ENCODE peak calls at places on chromosomes 5 and 9, in five cellular contexts. One of them, this sample, is unnamed.

GRCh38 chr5:43367909-43368648 is 44.1 kb downstream of the CCL28 start:
- DNase-seq in RPMI8226: no peak
- DNase-seq in DMS79 treated with DMSO at 0.1 percent for 48 hours: no peak
- DNase-seq in hippocampal formation: no peak
- DNase-seq in GM12864: no peak
- DNase-seq in this sample: no peak

GRCh38 chr5:73958037-73958436 is 332.0 kb downstream of the ARHGEF28 start:
- DNase-seq in RPMI8226: no peak
- DNase-seq in DMS79 treated with DMSO at 0.1 percent for 48 hours: no peak
- DNase-seq in hippocampal formation: no peak
- DNase-seq in GM12864: no peak
- DNase-seq in this sample: no peak

GRCh38 chr5:670396-671270 is 22.5 kb downstream of the TPPP start:
- DNase-seq in RPMI8226: no peak
- DNase-seq in DMS79 treated with DMSO at 0.1 percent for 48 hours: no peak
- DNase-seq in hippocampal formation: no peak
- DNase-seq in GM12864: no peak
- DNase-seq in this sample: peak

GRCh38 chr9:16485575-16486321 is 384.7 kb downstream of the BNC2 start:
- DNase-seq in RPMI8226: no peak
- DNase-seq in DMS79 treated with DMSO at 0.1 percent for 48 hours: no peak
- DNase-seq in hippocampal formation: no peak
- DNase-seq in GM12864: no peak
- DNase-seq in this sample: no peak

GRCh38 chr5:9818340-9818845 is 188.2 kb upstream of the TAS2R1 start:
- DNase-seq in RPMI8226: no peak
- DNase-seq in DMS79 treated with DMSO at 0.1 percent for 48 hours: peak
- DNase-seq in hippocampal formation: no peak
- DNase-seq in GM12864: no peak
- DNase-seq in this sample: no peak

GRCh38 chr9:4042966-4043365 is 256.9 kb downstream of the GLIS3 start:
- DNase-seq in RPMI8226: no peak
- DNase-seq in DMS79 treated with DMSO at 0.1 percent for 48 hours: peak
- DNase-seq in hippocampal formation: no peak
- DNase-seq in GM12864: no peak
- DNase-seq in this sample: no peak

GRCh38 chr5:78881884-78882283 is 103.2 kb downstream of the ARSB start:
- DNase-seq in RPMI8226: no peak
- DNase-seq in DMS79 treated with DMSO at 0.1 percent for 48 hours: no peak
- DNase-seq in hippocampal formation: no peak
- DNase-seq in GM12864: no peak
- DNase-seq in this sample: no peak

GRCh38 chr5:58348996-58349728 is 110.7 kb downstream of the PLK2 start:
- DNase-seq in RPMI8226: no peak
- DNase-seq in DMS79 treated with DMSO at 0.1 percent for 48 hours: no peak
- DNase-seq in hippocampal formation: no peak
- DNase-seq in GM12864: no peak
- DNase-seq in this sample: no peak

GRCh38 chr5:52822437-52822836 is 34.7 kb downstream of the ITGA1 start:
- DNase-seq in RPMI8226: no peak
- DNase-seq in DMS79 treated with DMSO at 0.1 percent for 48 hours: no peak
- DNase-seq in hippocampal formation: no peak
- DNase-seq in GM12864: no peak
- DNase-seq in this sample: no peak

GRCh38 chr9:126303488-126303887 is 23.1 kb upstream of the MVB12B start:
- DNase-seq in RPMI8226: no peak
- DNase-seq in DMS79 treated with DMSO at 0.1 percent for 48 hours: no peak
- DNase-seq in hippocampal formation: no peak
- DNase-seq in GM12864: no peak
- DNase-seq in this sample: no peak

GRCh38 chr5:4584982-4585381 is 555.1 kb upstream of the ADAMTS16 start:
- DNase-seq in RPMI8226: no peak
- DNase-seq in DMS79 treated with DMSO at 0.1 percent for 48 hours: no peak
- DNase-seq in hippocampal formation: no peak
- DNase-seq in GM12864: no peak
- DNase-seq in this sample: peak

GRCh38 chr9:120571443-120572257 is 8.3 kb downstream of the CDK5RAP2 start:
- DNase-seq in RPMI8226: no peak
- DNase-seq in DMS79 treated with DMSO at 0.1 percent for 48 hours: no peak
- DNase-seq in hippocampal formation: peak
- DNase-seq in GM12864: no peak
- DNase-seq in this sample: peak

GRCh38 chr5:132456553-132457361 is 33.8 kb downstream of the IRF1 start:
- DNase-seq in RPMI8226: peak
- DNase-seq in DMS79 treated with DMSO at 0.1 percent for 48 hours: no peak
- DNase-seq in hippocampal formation: no peak
- DNase-seq in GM12864: peak
- DNase-seq in this sample: no peak

GRCh38 chr5:169099801-169100734 is 200.9 kb downstream of the SLIT3 start:
- DNase-seq in RPMI8226: no peak
- DNase-seq in DMS79 treated with DMSO at 0.1 percent for 48 hours: no peak
- DNase-seq in hippocampal formation: no peak
- DNase-seq in GM12864: no peak
- DNase-seq in this sample: no peak

GRCh38 chr9:93698140-93698908 is 121.9 kb downstream of the PHF2 start:
- DNase-seq in RPMI8226: no peak
- DNase-seq in DMS79 treated with DMSO at 0.1 percent for 48 hours: no peak
- DNase-seq in hippocampal formation: no peak
- DNase-seq in GM12864: no peak
- DNase-seq in this sample: no peak

GRCh38 chr9:121784706-121785426 is 133.4 kb downstream of the DAB2IP start:
- DNase-seq in RPMI8226: no peak
- DNase-seq in DMS79 treated with DMSO at 0.1 percent for 48 hours: no peak
- DNase-seq in hippocampal formation: no peak
- DNase-seq in GM12864: no peak
- DNase-seq in this sample: no peak

GRCh38 chr9:93092171-93092991 is 3.6 kb upstream of the CARD19 start:
- DNase-seq in RPMI8226: no peak
- DNase-seq in DMS79 treated with DMSO at 0.1 percent for 48 hours: no peak
- DNase-seq in hippocampal formation: no peak
- DNase-seq in GM12864: no peak
- DNase-seq in this sample: peak

GRCh38 chr5:159619826-159620225 is 289.5 kb upstream of the IL12B start:
- DNase-seq in RPMI8226: no peak
- DNase-seq in DMS79 treated with DMSO at 0.1 percent for 48 hours: no peak
- DNase-seq in hippocampal formation: no peak
- DNase-seq in GM12864: no peak
- DNase-seq in this sample: peak

GRCh38 chr9:135254176-135255032 is 166.9 kb downstream of the OLFM1 start:
- DNase-seq in RPMI8226: no peak
- DNase-seq in DMS79 treated with DMSO at 0.1 percent for 48 hours: no peak
- DNase-seq in hippocampal formation: no peak
- DNase-seq in GM12864: no peak
- DNase-seq in this sample: no peak

GRCh38 chr5:44387911-44388310 is 1.3 kb downstream of the FGF10 start:
- DNase-seq in RPMI8226: no peak
- DNase-seq in DMS79 treated with DMSO at 0.1 percent for 48 hours: no peak
- DNase-seq in hippocampal formation: no peak
- DNase-seq in GM12864: no peak
- DNase-seq in this sample: no peak

GRCh38 chr5:52859619-52860018 is 71.9 kb downstream of the ITGA1 start:
- DNase-seq in RPMI8226: no peak
- DNase-seq in DMS79 treated with DMSO at 0.1 percent for 48 hours: no peak
- DNase-seq in hippocampal formation: no peak
- DNase-seq in GM12864: no peak
- DNase-seq in this sample: no peak

GRCh38 chr9:105693435-105694275 is 686 bp upstream of the TMEM38B start:
- DNase-seq in RPMI8226: peak
- DNase-seq in DMS79 treated with DMSO at 0.1 percent for 48 hours: peak
- DNase-seq in hippocampal formation: no peak
- DNase-seq in GM12864: no peak
- DNase-seq in this sample: no peak

GRCh38 chr9:18554244-18554643 is 80.3 kb downstream of the ADAMTSL1 start:
- DNase-seq in RPMI8226: no peak
- DNase-seq in DMS79 treated with DMSO at 0.1 percent for 48 hours: no peak
- DNase-seq in hippocampal formation: no peak
- DNase-seq in GM12864: no peak
- DNase-seq in this sample: no peak

GRCh38 chr5:155106221-155106620 is 92.7 kb downstream of the KIF4B start:
- DNase-seq in RPMI8226: no peak
- DNase-seq in DMS79 treated with DMSO at 0.1 percent for 48 hours: no peak
- DNase-seq in hippocampal formation: no peak
- DNase-seq in GM12864: no peak
- DNase-seq in this sample: no peak

GRCh38 chr5:11672385-11673085 is 231.7 kb downstream of the CTNND2 start:
- DNase-seq in RPMI8226: no peak
- DNase-seq in DMS79 treated with DMSO at 0.1 percent for 48 hours: no peak
- DNase-seq in hippocampal formation: no peak
- DNase-seq in GM12864: no peak
- DNase-seq in this sample: no peak

GRCh38 chr5:136308396-136308795 is 56.9 kb downstream of the TRPC7 start:
- DNase-seq in RPMI8226: peak
- DNase-seq in DMS79 treated with DMSO at 0.1 percent for 48 hours: no peak
- DNase-seq in hippocampal formation: no peak
- DNase-seq in GM12864: no peak
- DNase-seq in this sample: no peak

GRCh38 chr5:180467028-180467427 is 27.2 kb upstream of the CNOT6 start:
- DNase-seq in RPMI8226: no peak
- DNase-seq in DMS79 treated with DMSO at 0.1 percent for 48 hours: no peak
- DNase-seq in hippocampal formation: no peak
- DNase-seq in GM12864: no peak
- DNase-seq in this sample: no peak

GRCh38 chr9:78031271-78031825 is at the start of gene GNAQ:
- DNase-seq in RPMI8226: no peak
- DNase-seq in DMS79 treated with DMSO at 0.1 percent for 48 hours: no peak
- DNase-seq in hippocampal formation: no peak
- DNase-seq in GM12864: no peak
- DNase-seq in this sample: peak

GRCh38 chr5:643811-644271 is 31.7 kb downstream of the CEP72 start:
- DNase-seq in RPMI8226: peak
- DNase-seq in DMS79 treated with DMSO at 0.1 percent for 48 hours: peak
- DNase-seq in hippocampal formation: no peak
- DNase-seq in GM12864: peak
- DNase-seq in this sample: no peak

GRCh38 chr5:122805481-122805880 is 30.6 kb downstream of the SNX2 start:
- DNase-seq in RPMI8226: no peak
- DNase-seq in DMS79 treated with DMSO at 0.1 percent for 48 hours: no peak
- DNase-seq in hippocampal formation: no peak
- DNase-seq in GM12864: no peak
- DNase-seq in this sample: no peak

GRCh38 chr9:129624947-129625346 is 1.0 kb upstream of the NTMT1 start:
- DNase-seq in RPMI8226: peak
- DNase-seq in DMS79 treated with DMSO at 0.1 percent for 48 hours: no peak
- DNase-seq in hippocampal formation: no peak
- DNase-seq in GM12864: no peak
- DNase-seq in this sample: no peak

GRCh38 chr9:35603506-35603985 is 1.5 kb upstream of the TESK1 start:
- DNase-seq in RPMI8226: no peak
- DNase-seq in DMS79 treated with DMSO at 0.1 percent for 48 hours: peak
- DNase-seq in hippocampal formation: peak
- DNase-seq in GM12864: no peak
- DNase-seq in this sample: peak

GRCh38 chr5:160262665-160263064 is 33.4 kb downstream of the FABP6 start:
- DNase-seq in RPMI8226: no peak
- DNase-seq in DMS79 treated with DMSO at 0.1 percent for 48 hours: no peak
- DNase-seq in hippocampal formation: no peak
- DNase-seq in GM12864: no peak
- DNase-seq in this sample: no peak

GRCh38 chr9:73782166-73782565 is 630.5 kb downstream of the ANXA1 start:
- DNase-seq in RPMI8226: no peak
- DNase-seq in DMS79 treated with DMSO at 0.1 percent for 48 hours: no peak
- DNase-seq in hippocampal formation: no peak
- DNase-seq in GM12864: no peak
- DNase-seq in this sample: no peak

GRCh38 chr9:126702501-126703329 is 89.0 kb downstream of the LMX1B start:
- DNase-seq in RPMI8226: peak
- DNase-seq in DMS79 treated with DMSO at 0.1 percent for 48 hours: no peak
- DNase-seq in hippocampal formation: no peak
- DNase-seq in GM12864: no peak
- DNase-seq in this sample: no peak

GRCh38 chr9:94014845-94015244 is 59.7 kb upstream of the BARX1 start:
- DNase-seq in RPMI8226: no peak
- DNase-seq in DMS79 treated with DMSO at 0.1 percent for 48 hours: peak
- DNase-seq in hippocampal formation: no peak
- DNase-seq in GM12864: no peak
- DNase-seq in this sample: no peak

GRCh38 chr5:96931605-96932004 is 4.3 kb upstream of the LNPEP start:
- DNase-seq in RPMI8226: no peak
- DNase-seq in DMS79 treated with DMSO at 0.1 percent for 48 hours: no peak
- DNase-seq in hippocampal formation: no peak
- DNase-seq in GM12864: peak
- DNase-seq in this sample: no peak

GRCh38 chr5:76733049-76733417 is 17.1 kb downstream of the F2R start:
- DNase-seq in RPMI8226: no peak
- DNase-seq in DMS79 treated with DMSO at 0.1 percent for 48 hours: no peak
- DNase-seq in hippocampal formation: no peak
- DNase-seq in GM12864: peak
- DNase-seq in this sample: no peak